ENCODE peak calls at places on chromosome 17, in five cellular contexts. T, X, J, R and P are unnamed samples.

GRCh38 chr17:78421534-78422266 is 43.3 kb downstream of the PGS1 start:
- DNase-seq in J (peak; percentile 84), T (peak; percentile 75), R (peak; percentile 77), X (peak; percentile 78), P (peak; percentile 94)

GRCh38 chr17:44920565-44920940 is 5.3 kb upstream of the GFAP start:
- DNase-seq in J (no peak), T (no peak), X (no peak), R (no peak), P (peak; percentile 45)

GRCh38 chr17:74512041-74512440 is 19.2 kb downstream of the CD300LB start:
- DNase-seq in J (no peak), T (no peak), R (no peak), X (peak; percentile 94), P (no peak)

GRCh38 chr17:62965649-62966425 is at the start of gene TANC2:
- DNase-seq in T (peak; percentile 86), X (peak; percentile 85), R (peak; percentile 70), J (peak; percentile 93), P (peak; percentile 44)

GRCh38 chr17:44911133-44912001 is 3.9 kb downstream of the GFAP start:
- DNase-seq in X (peak; percentile 73), T (peak; percentile 78), R (peak; percentile 36), J (peak; percentile 77), P (peak; percentile 49)

GRCh38 chr17:1197379-1197778 is 17.6 kb upstream of the ABR start:
- DNase-seq in J (peak; percentile 59), R (no peak), X (peak; percentile 65), T (no peak), P (no peak)

GRCh38 chr17:17176341-17176740 is 29.8 kb downstream of the PLD6 start:
- DNase-seq in X (no peak), J (no peak), T (no peak), R (no peak), P (no peak)

GRCh38 chr17:31413871-31414589 is 22.6 kb downstream of the RAB11FIP4 start:
- DNase-seq in X (peak; percentile 89), J (no peak), R (no peak), T (no peak), P (no peak)

GRCh38 chr17:62064029-62064790 is 868 bp downstream of the MED13 start:
- DNase-seq in T (no peak), R (no peak), J (no peak), X (peak; percentile 42), P (no peak)

GRCh38 chr17:57662644-57663308 is 82.3 kb downstream of the CCDC182 start:
- DNase-seq in J (peak; percentile 90), T (peak; percentile 93), R (no peak), X (peak; percentile 99), P (no peak)

GRCh38 chr17:48617515-48618365 is 2.6 kb upstream of the HOXB8 start:
- DNase-seq in X (peak; percentile 21), R (no peak), J (no peak), T (no peak), P (no peak)

GRCh38 chr17:50090971-50091950 is 3.9 kb upstream of the PDK2 start:
- DNase-seq in J (no peak), T (no peak), X (no peak), R (no peak), P (no peak)

GRCh38 chr17:47864791-47865216 is 13.8 kb upstream of the SP6 start:
- DNase-seq in X (peak; percentile 53), T (no peak), J (no peak), R (no peak), P (no peak)

GRCh38 chr17:33493566-33493965 is 200.5 kb upstream of the ASIC2 start:
- DNase-seq in X (no peak), T (no peak), R (no peak), J (no peak), P (no peak)

GRCh38 chr17:76102944-76103273 is 678 bp downstream of the EXOC7 start:
- DNase-seq in T (no peak), J (no peak), X (peak; percentile 32), R (no peak), P (no peak)

GRCh38 chr17:21417921-21418320 is 41.8 kb downstream of the KCNJ12 start:
- DNase-seq in R (no peak), X (no peak), T (peak; percentile 4), J (no peak), P (no peak)

GRCh38 chr17:5467416-5467815 is 1.4 kb downstream of the DHX33 start:
- DNase-seq in J (no peak), X (peak; percentile 23), T (no peak), R (no peak), P (no peak)

GRCh38 chr17:79779088-79779529 is 1.2 kb downstream of the CBX2 start:
- DNase-seq in X (no peak), T (no peak), R (no peak), J (no peak), P (no peak)

GRCh38 chr17:35879748-35880654 is at the start of gene CCL5:
- DNase-seq in X (no peak), T (no peak), R (peak; percentile 14), J (no peak), P (peak; percentile 76)

GRCh38 chr17:2611627-2612026 is 18.2 kb downstream of the PAFAH1B1 start:
- DNase-seq in T (no peak), X (no peak), J (no peak), R (no peak), P (no peak)

GRCh38 chr17:19534562-19535149 is 1.0 kb downstream of the SLC47A1 start:
- DNase-seq in R (no peak), J (no peak), T (no peak), X (no peak), P (no peak)

GRCh38 chr17:7587420-7587786 is 2.5 kb downstream of the SOX15 start:
- DNase-seq in T (no peak), J (no peak), X (peak; percentile 98), R (no peak), P (no peak)

GRCh38 chr17:1640329-1641064 is 5.0 kb downstream of the SCARF1 start:
- DNase-seq in X (no peak), T (peak; percentile 80), J (peak; percentile 53), R (no peak), P (no peak)

GRCh38 chr17:49908782-49909714 is 59.9 kb upstream of the DLX4 start:
- DNase-seq in R (no peak), X (no peak), J (no peak), T (no peak), P (no peak)

GRCh38 chr17:38742431-38743308 is 5.5 kb downstream of the PCGF2 start:
- DNase-seq in T (peak; percentile 82), R (no peak), J (no peak), X (peak; percentile 77), P (no peak)

GRCh38 chr17:8056976-8057625 is 18.2 kb downstream of the ALOX15B start:
- DNase-seq in T (no peak), X (no peak), R (no peak), J (peak; percentile 62), P (no peak)

GRCh38 chr17:78458739-78459335 is 80.4 kb downstream of the PGS1 start:
- DNase-seq in X (no peak), J (no peak), T (no peak), R (no peak), P (no peak)

GRCh38 chr17:64788286-64789060 is 126.4 kb upstream of the SMURF2 start:
- DNase-seq in R (no peak), X (no peak), J (no peak), T (no peak), P (no peak)

GRCh38 chr17:5772720-5773119 is 188.4 kb upstream of the NLRP1 start:
- DNase-seq in J (no peak), X (no peak), T (no peak), R (no peak), P (no peak)

GRCh38 chr17:42101513-42102292 is 3.4 kb upstream of the ZNF385C start:
- DNase-seq in J (peak; percentile 68), X (peak; percentile 81), R (peak; percentile 61), T (peak; percentile 76), P (peak; percentile 75)

GRCh38 chr17:72158895-72159885 is 38.4 kb downstream of the SOX9 start:
- DNase-seq in T (no peak), X (no peak), J (no peak), R (no peak), P (no peak)

GRCh38 chr17:82064433-82065192 is 991 bp downstream of the DUS1L start:
- DNase-seq in T (no peak), R (no peak), X (peak; percentile 39), J (no peak), P (no peak)

GRCh38 chr17:2259769-2260536 is 43.6 kb downstream of the SMG6 start:
- DNase-seq in X (peak; percentile 69), R (no peak), J (no peak), T (no peak), P (peak; percentile 62)

GRCh38 chr17:79026345-79027273 is 2.6 kb downstream of the C1QTNF1 start:
- DNase-seq in T (peak; percentile 28), X (peak; percentile 73), J (peak; percentile 35), R (no peak), P (no peak)

GRCh38 chr17:58314706-58315015 is 13.9 kb downstream of the TSPOAP1 start:
- DNase-seq in X (no peak), R (no peak), T (no peak), J (no peak), P (no peak)

GRCh38 chr17:66493283-66494019 is 191.0 kb downstream of the PRKCA start:
- DNase-seq in T (no peak), X (peak; percentile 88), R (no peak), J (no peak), P (no peak)

GRCh38 chr17:81032641-81033422 is 2.1 kb upstream of the BAIAP2 start:
- DNase-seq in R (no peak), X (no peak), J (no peak), T (no peak), P (no peak)

GRCh38 chr17:78785011-78785662 is 3.1 kb upstream of the CYTH1 start:
- DNase-seq in R (no peak), X (no peak), T (no peak), J (no peak), P (no peak)

GRCh38 chr17:82645516-82645915 is 2.7 kb downstream of the WDR45B start:
- DNase-seq in T (no peak), R (no peak), X (peak; percentile 35), J (no peak), P (no peak)

GRCh38 chr17:75813081-75814020 is 28.7 kb downstream of the UNK start:
- DNase-seq in X (no peak), R (no peak), J (no peak), T (no peak), P (no peak)